ENCODE peak calls at places on chromosomes 11 and 22, in six cellular contexts. H is OCI-LY7, J is HCT116, K is GM23248, B is neural progenitor cell, Q is MM.1S. C is an unnamed sample.

GRCh38 chr11:96130061-96130460 is 206.2 kb upstream of the MTMR2 start:
- DNase-seq in Q (no peak), B (no peak), K (no peak), H (no peak), J (no peak), C (no peak)

GRCh38 chr11:93820847-93821246 is 29.6 kb downstream of the VSTM5 start:
- DNase-seq in K (no peak), Q (no peak), H (no peak), B (no peak), J (no peak), C (no peak)

GRCh38 chr22:50684501-50684900 is 11.9 kb downstream of the SHANK3 start:
- DNase-seq in K (no peak), Q (no peak), B (no peak), J (no peak), H (no peak), C (no peak)

GRCh38 chr11:118233377-118233776 is 8.6 kb upstream of the JAML start:
- DNase-seq in K (no peak), H (no peak), B (no peak), Q (no peak), J (no peak), C (no peak)

GRCh38 chr11:6615882-6616585 is 3.2 kb downstream of the TPP1 start:
- DNase-seq in B (no peak), H (no peak), J (no peak), Q (no peak), K (peak), C (no peak)

GRCh38 chr11:61874460-61874809 is 16.9 kb downstream of the FADS3 start:
- DNase-seq in J (no peak), B (no peak), Q (no peak), H (no peak), K (no peak), C (no peak)

GRCh38 chr11:35303596-35304392 is 115.6 kb downstream of the SLC1A2 start:
- DNase-seq in J (no peak), H (no peak), K (peak), B (no peak), Q (no peak), C (peak)

GRCh38 chr22:50530280-50530856 is 556 bp upstream of the TYMP start:
- DNase-seq in J (peak), Q (peak), H (peak), B (peak), K (peak), C (peak)

GRCh38 chr11:72413914-72414628 is 20.3 kb downstream of the CLPB start:
- DNase-seq in B (peak), H (peak), Q (peak), J (peak), K (peak), C (peak)

GRCh38 chr11:130513132-130513531 is 64.7 kb downstream of the ADAMTS15 start:
- DNase-seq in K (peak), Q (no peak), J (no peak), H (no peak), B (no peak), C (no peak)

GRCh38 chr22:35301370-35301874 is 1.7 kb downstream of the TOM1 start:
- DNase-seq in Q (no peak), B (no peak), J (no peak), K (peak), H (no peak), C (peak)

GRCh38 chr11:67409781-67410368 is 5.6 kb upstream of the CARNS1 start:
- DNase-seq in B (peak), H (peak), Q (peak), J (peak), K (no peak), C (no peak)

GRCh38 chr11:78638704-78639380 is 64.2 kb upstream of the NARS2 start:
- DNase-seq in K (no peak), H (no peak), J (no peak), B (no peak), Q (no peak), C (no peak)

GRCh38 chr22:27885977-27886842 is 32.8 kb downstream of the PITPNB start:
- DNase-seq in Q (peak), B (peak), K (peak), H (peak), J (peak), C (peak)

GRCh38 chr11:45405916-45406670 is 120.0 kb upstream of the SYT13 start:
- DNase-seq in J (no peak), H (peak), B (no peak), K (peak), Q (no peak), C (no peak)

GRCh38 chr11:68773521-68774187 is 22.3 kb upstream of the TESMIN start:
- DNase-seq in H (no peak), J (no peak), K (no peak), B (no peak), Q (no peak), C (peak)

GRCh38 chr11:112793416-112793815 is 167.8 kb upstream of the NCAM1 start:
- DNase-seq in H (no peak), K (no peak), Q (no peak), B (no peak), J (no peak), C (no peak)

GRCh38 chr22:18955696-18956095 is 19.6 kb upstream of the PRODH start:
- DNase-seq in Q (no peak), B (no peak), H (no peak), J (no peak), K (no peak), C (no peak)

GRCh38 chr11:123083623-123084029 is 21.7 kb upstream of the HSPA8 start:
- DNase-seq in Q (no peak), B (no peak), J (peak), K (peak), H (no peak), C (peak)

GRCh38 chr11:104858882-104859735 is 39.2 kb downstream of the CASP12 start:
- DNase-seq in B (no peak), H (no peak), Q (no peak), J (no peak), K (no peak), C (no peak)

GRCh38 chr11:44315947-44316387 is 6.0 kb upstream of the ALX4 start:
- DNase-seq in J (no peak), K (peak), Q (no peak), B (peak), H (no peak), C (peak)

GRCh38 chr22:33658775-33659174 is 261.5 kb downstream of the LARGE1 start:
- DNase-seq in J (no peak), Q (no peak), B (no peak), H (no peak), K (peak), C (peak)

DNA sequence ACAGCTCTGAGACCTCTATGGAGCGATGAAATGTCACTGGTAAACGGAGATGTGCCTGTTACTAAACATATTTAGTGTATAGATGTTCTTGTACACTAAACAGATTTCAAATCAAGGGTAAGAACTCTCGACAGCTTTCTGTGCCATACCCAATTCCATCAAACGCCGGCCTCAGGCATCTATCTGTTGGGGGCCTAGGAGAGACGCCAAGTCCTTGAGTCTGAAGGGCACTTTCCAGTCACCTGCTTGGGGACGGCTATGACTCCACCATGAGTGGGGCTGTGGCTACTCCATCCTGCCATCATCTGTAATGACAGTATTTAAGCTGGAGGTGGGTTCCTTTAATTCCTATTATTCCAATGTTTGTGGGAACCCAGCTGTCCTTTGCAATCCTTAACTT is 87.8 kb downstream of the SHANK2 start:
- DNase-seq in J (no peak), Q (no peak), B (no peak), H (no peak), K (no peak), C (no peak)
- H2AFZ ChIP-seq in J (no peak), Q (no peak), B (no peak), H (no peak), K (no peak), C (no peak)

GRCh38 chr11:31649129-31649528 is 139.6 kb downstream of the ELP4 start:
- DNase-seq in B (peak), Q (no peak), K (no peak), J (no peak), H (no peak), C (no peak)
- TF ChIP-seq EZH2phosphoT487 in B (no peak), Q (no peak), K (no peak), J (no peak), H (no peak), C (no peak)

GRCh38 chr22:46007003-46007847 is 30.3 kb upstream of the WNT7B start:
- DNase-seq in Q (no peak), H (no peak), K (peak), B (no peak), J (peak), C (no peak)
- H2AFZ ChIP-seq in Q (peak), H (peak), K (no peak), B (peak), J (no peak), C (no peak)

GRCh38 chr11:70371241-70371640 is 27.1 kb upstream of the CTTN start:
- DNase-seq in Q (no peak), J (no peak), K (no peak), B (no peak), H (no peak), C (no peak)
- TF ChIP-seq EZH2phosphoT487 in Q (no peak), J (no peak), K (no peak), B (no peak), H (no peak), C (no peak)

GRCh38 chr11:33897761-33898403 is 6.0 kb upstream of the LMO2 start:
- DNase-seq in H (no peak), K (peak), B (no peak), Q (no peak), J (no peak), C (no peak)

GRCh38 chr11:33900159-33900855 is 8.4 kb upstream of the LMO2 start:
- DNase-seq in H (no peak), B (no peak), K (no peak), Q (no peak), J (no peak), C (no peak)

GRCh38 chr11:33898957-33899356 is 7.1 kb upstream of the LMO2 start:
- DNase-seq in B (no peak), H (no peak), Q (no peak), K (no peak), J (no peak), C (no peak)

GRCh38 chr11:33895752-33896137 is 3.9 kb upstream of the LMO2 start:
- DNase-seq in K (no peak), Q (no peak), H (no peak), B (peak), J (no peak), C (no peak)

GRCh38 chr11:33899383-33900037 is 7.6 kb upstream of the LMO2 start:
- DNase-seq in H (no peak), K (peak), B (peak), J (peak), Q (no peak), C (peak)
- H2AFZ ChIP-seq in H (no peak), K (no peak), B (no peak), J (no peak), Q (no peak), C (no peak)

DNA sequence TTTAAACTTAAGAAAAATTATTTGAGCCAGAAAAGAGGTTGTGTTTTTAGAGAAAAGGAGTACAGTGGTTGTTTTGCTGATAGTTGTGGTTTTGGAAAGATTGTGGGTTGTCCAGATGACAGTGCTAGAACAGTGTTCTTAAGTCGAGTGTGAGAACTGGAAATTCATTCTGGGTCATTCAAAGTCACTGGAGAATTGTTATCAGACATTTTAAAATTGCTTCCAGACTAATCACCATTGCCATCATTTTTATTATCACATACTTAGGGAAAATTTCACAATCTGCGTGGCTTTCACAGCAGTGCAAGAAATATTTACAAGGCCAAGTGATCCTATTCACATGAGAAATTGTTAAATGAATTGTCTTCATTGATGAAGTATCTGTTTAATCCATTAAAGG is 242.2 kb upstream of the DDI1 start:
- DNase-seq in J (no peak), Q (no peak), B (no peak), K (peak), H (no peak), C (no peak)
- TF ChIP-seq EZH2phosphoT487 in J (no peak), Q (no peak), B (no peak), K (no peak), H (no peak), C (no peak)

GRCh38 chr11:11073996-11074395 is 216.1 kb upstream of the ZBED5 start:
- DNase-seq in H (no peak), B (no peak), J (no peak), Q (no peak), K (no peak), C (no peak)
- H2AFZ ChIP-seq in H (no peak), B (no peak), J (no peak), Q (no peak), K (no peak), C (no peak)

GRCh38 chr22:20025401-20026203 is 4.7 kb downstream of the TANGO2 start:
- DNase-seq in Q (no peak), K (no peak), J (no peak), H (no peak), B (no peak), C (no peak)

GRCh38 chr22:20027966-20028854 is 7.3 kb downstream of the TANGO2 start:
- DNase-seq in H (peak), Q (no peak), B (no peak), K (peak), J (no peak), C (no peak)

GRCh38 chr22:20024225-20025087 is 3.5 kb downstream of the TANGO2 start:
- DNase-seq in J (no peak), B (no peak), Q (no peak), K (no peak), H (no peak), C (no peak)

GRCh38 chr22:20026996-20027601 is 6.2 kb downstream of the TANGO2 start:
- DNase-seq in H (no peak), J (no peak), Q (no peak), B (no peak), K (no peak), C (no peak)

GRCh38 chr22:20026204-20026908 is 5.4 kb downstream of the TANGO2 start:
- DNase-seq in H (no peak), Q (no peak), K (no peak), J (no peak), B (no peak), C (no peak)
- TF ChIP-seq EZH2phosphoT487 in H (no peak), Q (no peak), K (no peak), J (no peak), B (no peak), C (no peak)

C was measured in hepatocyte.